ENCODE peak calls at places on chromosome 4, in nine cellular contexts. R is fibroblast of lung, W is neural progenitor cell, X is HCT116, C is H1, K is mammary epithelial cell, Q is endothelial cell of umbilical vein, Y is GM23338, D is astrocyte. V is an unnamed sample. For H3K4me1, the result is how much of the 10 kb centered on the place peaks cover.

GRCh38 chr4:174260099-174260498 is 23.4 kb downstream of the FBXO8 start:
- DNase-seq in R (peak), W (no peak), X (no peak), C (no peak), K (peak), Q (no peak), Y (no peak), D (peak), V (peak)

GRCh38 chr4:18366762-18367358 is 345.3 kb upstream of the LCORL start:
- DNase-seq in R (peak), W (peak), X (no peak), C (no peak), K (peak), Q (peak), Y (peak), D (peak), V (peak)

GRCh38 chr4:3478446-3479357 is 15.6 kb downstream of the DOK7 start:
- DNase-seq in R (no peak), W (no peak), X (no peak), C (no peak), K (no peak), Q (no peak), Y (no peak), D (no peak), V (no peak)

GRCh38 chr4:143482753-143483362 is 30.6 kb upstream of the SMARCA5 start:
- DNase-seq in R (peak), W (peak), X (peak), C (no peak), K (peak), Q (peak), Y (peak), D (peak), V (peak)

GRCh38 chr4:150750824-150751223 is 168.9 kb downstream of the MAB21L2 start:
- DNase-seq in R (no peak), W (no peak), X (no peak), C (no peak), K (no peak), Q (no peak), Y (no peak), D (no peak), V (no peak)

GRCh38 chr4:41611881-41612871 is 74.2 kb downstream of the LIMCH1 start:
- DNase-seq in R (peak), W (peak), X (no peak), C (no peak), K (peak), Q (peak), Y (peak), D (peak), V (peak)

GRCh38 chr4:13484749-13485345 is 707 bp upstream of the RAB28 start:
- DNase-seq in R (peak), W (peak), X (peak), C (no peak), K (no peak), Q (no peak), Y (peak), D (peak), V (no peak)

GRCh38 chr4:158529505-158529904 is 7.8 kb downstream of the RXFP1 start:
- DNase-seq in R (no peak), W (no peak), X (no peak), C (no peak), K (no peak), Q (no peak), Y (no peak), D (no peak), V (no peak)

GRCh38 chr4:33625762-33626161 is 2618.6 kb downstream of the ARAP2 start:
- DNase-seq in R (no peak), W (peak), X (peak), C (no peak), K (no peak), Q (no peak), Y (peak), D (no peak), V (no peak)

GRCh38 chr4:29037501-29037900 is 1682.7 kb upstream of the PCDH7 start:
- DNase-seq in R (no peak), W (peak), X (no peak), C (no peak), K (no peak), Q (no peak), Y (no peak), D (no peak), V (no peak)

GRCh38 chr4:94545296-94545695 is 93.6 kb downstream of the PDLIM5 start:
- DNase-seq in R (peak), W (no peak), X (no peak), C (no peak), K (peak), Q (peak), Y (no peak), D (peak), V (no peak)

GRCh38 chr4:101400096-101400495 is 52.8 kb upstream of the PPP3CA start:
- DNase-seq in R (peak), W (no peak), X (no peak), C (no peak), K (peak), Q (no peak), Y (no peak), D (peak), V (no peak)

GRCh38 chr4:139851639-139852038 is 186.0 kb downstream of the MGST2 start:
- DNase-seq in R (no peak), W (no peak), X (no peak), C (no peak), K (no peak), Q (no peak), Y (no peak), D (no peak), V (no peak)

GRCh38 chr4:53450773-53451172 is 73.3 kb downstream of the FIP1L1 start:
- DNase-seq in R (peak), W (no peak), X (no peak), C (no peak), K (peak), Q (no peak), Y (peak), D (peak), V (no peak)

GRCh38 chr4:181821039-181822004 is 421.9 kb upstream of the TENM3 start:
- DNase-seq in R (peak), W (peak), X (no peak), C (no peak), K (peak), Q (no peak), Y (peak), D (peak), V (no peak)

GRCh38 chr4:2186133-2186864 is 55.6 kb downstream of the HAUS3 start:
- DNase-seq in R (peak), W (peak), X (peak), C (no peak), K (peak), Q (no peak), Y (peak), D (no peak), V (peak)

GRCh38 chr4:23368081-23368697 is 521.7 kb downstream of the PPARGC1A start:
- DNase-seq in R (no peak), W (peak), X (no peak), C (peak), K (no peak), Q (no peak), Y (peak), D (no peak), V (no peak)

GRCh38 chr4:103451341-103451740 is 253.2 kb upstream of the CENPE start:
- DNase-seq in R (no peak), W (no peak), X (peak), C (no peak), K (peak), Q (no peak), Y (no peak), D (no peak), V (no peak)

GRCh38 chr4:82900016-82900334 is 560 bp upstream of the THAP9 start:
- DNase-seq in R (peak), W (peak), X (no peak), C (no peak), K (no peak), Q (no peak), Y (peak), D (no peak), V (no peak)

GRCh38 chr4:149572711-149573110 is 242.9 kb downstream of the IQCM start:
- DNase-seq in R (no peak), W (no peak), X (no peak), C (no peak), K (no peak), Q (no peak), Y (no peak), D (no peak), V (no peak)

GRCh38 chr4:40292313-40292759 is 42.8 kb upstream of the CHRNA9 start:
- DNase-seq in R (peak), W (no peak), X (no peak), C (no peak), K (peak), Q (peak), Y (peak), D (no peak), V (peak)

GRCh38 chr4:139493176-139493575 is 39.3 kb downstream of the RAB33B start:
- DNase-seq in R (no peak), W (no peak), X (no peak), C (no peak), K (no peak), Q (no peak), Y (no peak), D (no peak), V (no peak)

GRCh38 chr4:185210102-185210981 is 944 bp downstream of the SNX25 start:
- DNase-seq in R (peak), W (peak), X (no peak), C (no peak), K (peak), Q (peak), Y (peak), D (peak), V (peak)

GRCh38 chr4:16122784-16123183 is 39.0 kb upstream of the PROM1 start:
- DNase-seq in R (no peak), W (no peak), X (no peak), C (no peak), K (no peak), Q (no peak), Y (no peak), D (no peak), V (no peak)

GRCh38 chr4:140180577-140180976 is 26.6 kb upstream of the MAML3 start:
- DNase-seq in R (no peak), W (no peak), X (no peak), C (no peak), K (peak), Q (no peak), Y (no peak), D (no peak), V (no peak)

GRCh38 chr4:19230906-19231305 is 1020.8 kb upstream of the SLIT2 start:
- DNase-seq in R (no peak), W (no peak), X (no peak), C (no peak), K (no peak), Q (no peak), Y (no peak), D (no peak), V (no peak)

GRCh38 chr4:124177647-124178425 is 534.7 kb downstream of the ANKRD50 start:
- DNase-seq in R (peak), W (no peak), X (no peak), C (no peak), K (peak), Q (peak), Y (no peak), D (peak), V (no peak)

GRCh38 chr4:8704632-8705031 is 112.1 kb downstream of the CPZ start:
- DNase-seq in R (no peak), W (no peak), X (no peak), C (no peak), K (no peak), Q (no peak), Y (no peak), D (no peak), V (no peak)

GRCh38 chr4:154312246-154312645 is 179.4 kb downstream of the DCHS2 start:
- DNase-seq in R (no peak), W (no peak), X (no peak), C (no peak), K (no peak), Q (no peak), Y (no peak), D (no peak), V (no peak)

GRCh38 chr4:70958681-70959080 is 34.8 kb upstream of the DCK start:
- DNase-seq in R (peak), W (no peak), X (no peak), C (no peak), K (no peak), Q (no peak), Y (no peak), D (peak), V (no peak)

GRCh38 chr4:86977621-86978184 is 42.9 kb downstream of the AFF1 start:
- DNase-seq in R (peak), W (no peak), X (peak), C (no peak), K (peak), Q (peak), Y (no peak), D (peak), V (peak)

GRCh38 chr4:122346036-122346435 is 32.8 kb upstream of the ADAD1 start:
- DNase-seq in R (peak), W (no peak), X (no peak), C (no peak), K (no peak), Q (no peak), Y (no peak), D (peak), V (no peak)

GRCh38 chr4:46459308-46459707 is 69.4 kb upstream of the GABRA2 start:
- DNase-seq in R (no peak), W (no peak), X (no peak), C (no peak), K (no peak), Q (no peak), Y (no peak), D (no peak), V (no peak)

DNA sequence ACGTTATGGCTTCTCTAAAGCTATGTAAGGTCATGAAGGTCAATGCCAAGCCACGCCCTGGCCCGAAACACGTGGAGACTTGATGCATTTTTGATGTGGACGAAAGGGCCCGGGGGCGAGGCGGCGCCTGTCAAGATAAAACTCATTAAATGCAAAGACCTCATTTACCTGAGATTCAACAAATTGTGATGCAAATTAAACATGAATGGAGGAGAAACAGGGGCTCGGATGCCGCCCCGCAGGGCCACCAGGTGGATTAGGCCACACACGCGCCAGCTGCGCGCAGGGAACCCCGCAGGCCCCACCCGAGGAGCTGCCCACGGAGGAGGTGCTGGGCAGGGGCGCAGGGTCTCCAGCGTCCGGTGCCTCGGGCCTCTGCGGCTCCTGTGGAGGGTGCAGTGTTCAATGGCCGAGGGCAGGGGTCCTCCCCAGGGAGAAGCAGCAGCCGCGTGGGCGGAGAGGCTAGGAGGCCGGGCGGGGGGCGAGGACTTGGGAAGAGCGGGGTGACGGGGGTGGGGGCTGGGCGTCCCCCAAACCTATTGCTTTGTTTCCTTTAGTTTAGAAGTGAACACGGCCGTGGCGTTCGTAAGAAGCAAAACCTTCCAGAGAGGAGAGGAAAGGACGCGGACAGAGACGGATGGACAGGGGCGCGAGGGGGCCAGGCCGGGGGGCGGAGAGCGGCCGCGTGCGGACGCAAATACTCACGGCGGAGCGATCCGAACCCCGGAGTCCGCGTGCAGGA is 40.4 kb downstream of the CPLX1 start:
- DNase-seq in R (no peak), W (peak), X (no peak), C (peak), K (no peak), Q (no peak), Y (peak), D (no peak), V (no peak)
- TF ChIP-seq EZH2 in R (peak), W (peak), X (no peak), C (no peak), K (no peak), Q (peak), Y (peak), D (peak), V (no peak)

GRCh38 chr4:7678318-7678852 is 243.7 kb upstream of the PSAPL1 start:
- DNase-seq in R (no peak), W (no peak), X (no peak), C (no peak), K (no peak), Q (no peak), Y (no peak), D (no peak), V (no peak)
- H3K4me1 ChIP-seq in R (under half), W (under half), X (under half), C (under half), K (under half), Q (under half), Y (under half), D (under half), V (under half)

GRCh38 chr4:142030010-142030409 is 393.6 kb downstream of the IL15 start:
- DNase-seq in R (no peak), W (peak), X (no peak), C (no peak), K (no peak), Q (no peak), Y (no peak), D (no peak), V (no peak)
- TF ChIP-seq EZH2 in R (no peak), W (no peak), X (no peak), C (no peak), K (no peak), Q (no peak), Y (no peak), D (no peak), V (no peak)

GRCh38 chr4:25861422-25861926 is 1.3 kb downstream of the SEL1L3 start:
- DNase-seq in R (no peak), W (no peak), X (no peak), C (no peak), K (no peak), Q (peak), Y (no peak), D (peak), V (peak)

GRCh38 chr4:25857851-25858400 is 4.9 kb downstream of the SEL1L3 start:
- DNase-seq in R (no peak), W (no peak), X (no peak), C (no peak), K (no peak), Q (no peak), Y (no peak), D (no peak), V (no peak)

GRCh38 chr4:25860586-25861421 is 2.0 kb downstream of the SEL1L3 start:
- DNase-seq in R (no peak), W (no peak), X (no peak), C (no peak), K (no peak), Q (peak), Y (no peak), D (no peak), V (no peak)

GRCh38 chr4:25857403-25857802 is 5.4 kb downstream of the SEL1L3 start:
- DNase-seq in R (no peak), W (no peak), X (no peak), C (no peak), K (no peak), Q (no peak), Y (peak), D (no peak), V (peak)

GRCh38 chr4:25859429-25860148 is 3.2 kb downstream of the SEL1L3 start:
- DNase-seq in R (peak), W (no peak), X (no peak), C (no peak), K (no peak), Q (peak), Y (no peak), D (peak), V (peak)
- H3K4me1 ChIP-seq in R (under half), W (under half), X (under half), C (under half), K (under half), Q (half or more), Y (under half), D (under half), V (under half)

V was measured in A673.